ENCODE peak calls at places on chromosomes 11 and 22, in four cellular contexts. T is T-helper 1 cell; Y is fibroblast of mammary gland; I is CD8-positive, alpha-beta memory T cell. Q is an unnamed sample.

GRCh38 chr11:72398058-72398758 is 36.1 kb downstream of the CLPB start:
- DNase-seq in T (no peak), Y (no peak), I (no peak), Q (no peak)

GRCh38 chr11:67651976-67652895 is 1.7 kb upstream of the ACY3 start:
- DNase-seq in T (no peak), Y (no peak), I (no peak), Q (no peak)

GRCh38 chr11:92152245-92152644 is 72.4 kb upstream of the FAT3 start:
- DNase-seq in T (no peak), Y (no peak), I (no peak), Q (no peak)

GRCh38 chr11:67303132-67303988 is at the start of gene SSH3:
- DNase-seq in T (no peak), Y (peak; percentile 32), I (no peak), Q (peak; percentile 74)

GRCh38 chr11:2775626-2776350 is 76.0 kb upstream of the KCNQ1OT1 start:
- DNase-seq in T (no peak), Y (no peak), I (no peak), Q (peak; percentile 17)

GRCh38 chr22:41543854-41544670 is at the start of gene POLR3H:
- DNase-seq in T (peak; percentile 94), Y (peak; percentile 94), I (peak; percentile 95), Q (peak; percentile 99)

GRCh38 chr11:57406337-57406904 is 16.0 kb upstream of the PRG2 start:
- DNase-seq in T (no peak), Y (peak; percentile 60), I (no peak), Q (no peak)

GRCh38 chr11:45590743-45591142 is 74.7 kb downstream of the CHST1 start:
- DNase-seq in T (no peak), Y (peak; percentile 33), I (no peak), Q (no peak)

GRCh38 chr11:130523609-130524008 is 75.2 kb downstream of the ADAMTS15 start:
- DNase-seq in T (no peak), Y (peak; percentile 97), I (no peak), Q (no peak)

GRCh38 chr11:124895471-124895971 is 2.1 kb downstream of the ROBO4 start:
- DNase-seq in T (no peak), Y (no peak), I (no peak), Q (no peak)

GRCh38 chr11:85530596-85530995 is 96.5 kb downstream of the DLG2 start:
- DNase-seq in T (no peak), Y (no peak), I (no peak), Q (no peak)